ENCODE peak calls at places on chromosome 20, in four cellular contexts. P, N, R and M are unnamed samples.
A peak's percentile ranks its signal among the peaks of the same experiment; 100 is the strongest.

GRCh38 chr20:49045440-49046086 is 549 bp upstream of the CSE1L start:
- DNase-seq in R (no peak), N (peak; percentile 12), P (peak; percentile 56), M (no peak)

GRCh38 chr20:34581341-34582189 is 23.0 kb downstream of the MAP1LC3A start:
- DNase-seq in R (no peak), N (peak; percentile 49), P (peak; percentile 67), M (no peak)

GRCh38 chr20:45469336-45470261 is at the start of gene WFDC2:
- DNase-seq in N (peak; percentile 60), P (no peak), R (no peak), M (no peak)

GRCh38 chr20:5686381-5687105 is 63.7 kb upstream of the SHLD1 start:
- DNase-seq in P (no peak), R (no peak), N (no peak), M (no peak)

GRCh38 chr20:10802201-10802600 is 128.4 kb upstream of the JAG1 start:
- DNase-seq in R (no peak), P (no peak), N (no peak), M (no peak)

GRCh38 chr20:17841751-17842191 is 126.8 kb downstream of the SNX5 start:
- DNase-seq in R (no peak), N (no peak), P (no peak), M (no peak)

GRCh38 chr20:6157345-6157744 is 34.5 kb upstream of the FERMT1 start:
- DNase-seq in R (no peak), N (no peak), P (peak; percentile 16), M (no peak)

GRCh38 chr20:33821270-33821836 is 10.2 kb downstream of the CHMP4B start:
- DNase-seq in P (no peak), N (no peak), R (no peak), M (no peak)

GRCh38 chr20:931401-931800 is 15.3 kb upstream of the ANGPT4 start:
- DNase-seq in N (no peak), P (no peak), R (no peak), M (no peak)

GRCh38 chr20:48875914-48876240 is 45.6 kb upstream of the ARFGEF2 start:
- DNase-seq in P (peak; percentile 36), N (no peak), R (no peak), M (no peak)

GRCh38 chr20:31452575-31452974 is 12.1 kb downstream of the DEFB123 start:
- DNase-seq in P (no peak), N (no peak), R (no peak), M (no peak)

GRCh38 chr20:53716385-53716784 is 122.7 kb upstream of the ZNF217 start:
- DNase-seq in R (no peak), N (no peak), P (no peak), M (no peak)

GRCh38 chr20:56957737-56958553 is 308.5 kb downstream of the BMP7 start:
- DNase-seq in R (no peak), N (peak; percentile 62), P (no peak), M (no peak)

GRCh38 chr20:24969203-24970029 is 20.3 kb downstream of the CST7 start:
- DNase-seq in R (no peak), N (no peak), P (no peak), M (no peak)

GRCh38 chr20:61931476-61932198 is 134.0 kb downstream of the TAF4 start:
- DNase-seq in P (no peak), R (no peak), N (no peak), M (no peak)

GRCh38 chr20:873875-874607 is 40.5 kb downstream of the FAM110A start:
- DNase-seq in R (no peak), N (no peak), P (peak; percentile 18), M (no peak)

GRCh38 chr20:4554346-4554745 is 167.4 kb upstream of the PRND start:
- DNase-seq in N (no peak), R (no peak), P (no peak), M (no peak)

GRCh38 chr20:63835031-63835858 is 4.2 kb upstream of the ZBTB46 start:
- DNase-seq in P (peak; percentile 69), N (peak; percentile 96), R (peak; percentile 71), M (peak; percentile 49)

GRCh38 chr20:35883341-35883777 is 70.9 kb downstream of the SCAND1 start:
- DNase-seq in R (no peak), P (no peak), N (no peak), M (no peak)

GRCh38 chr20:45456632-45457031 is 12.9 kb upstream of the WFDC2 start:
- DNase-seq in N (peak; percentile 66), P (peak; percentile 51), R (no peak), M (no peak)

GRCh38 chr20:19546648-19547047 is 211.4 kb upstream of the RIN2 start:
- DNase-seq in P (no peak), N (no peak), R (no peak), M (no peak)

GRCh38 chr20:62603021-62603906 is 39.0 kb upstream of the SLCO4A1 start:
- DNase-seq in R (peak; percentile 81), P (no peak), N (no peak), M (no peak)

GRCh38 chr20:33890557-33890956 is 79.4 kb downstream of the CHMP4B start:
- DNase-seq in R (no peak), N (no peak), P (no peak), M (no peak)

GRCh38 chr20:8330785-8331699 is 199.0 kb downstream of the PLCB1 start:
- DNase-seq in N (no peak), R (peak; percentile 45), P (no peak), M (peak; percentile 80)

GRCh38 chr20:36132802-36133211 is 21.7 kb upstream of the EPB41L1 start:
- DNase-seq in R (peak; percentile 39), N (no peak), P (no peak), M (no peak)

GRCh38 chr20:967796-968742 is 34.0 kb downstream of the RSPO4 start:
- DNase-seq in N (no peak), R (no peak), P (peak; percentile 65), M (no peak)

GRCh38 chr20:63978319-63979220 is 872 bp downstream of the SAMD10 start:
- DNase-seq in P (peak; percentile 89), N (peak; percentile 90), R (no peak), M (no peak)

GRCh38 chr20:52305029-52305645 is 113.6 kb upstream of the ZFP64 start:
- DNase-seq in N (no peak), R (no peak), P (no peak), M (no peak)

GRCh38 chr20:17446171-17446570 is 85.0 kb downstream of the BFSP1 start:
- DNase-seq in P (no peak), N (no peak), R (no peak), M (no peak)

GRCh38 chr20:4095639-4096038 is 80.3 kb upstream of the RNF24 start:
- DNase-seq in R (no peak), N (no peak), P (no peak), M (no peak)

GRCh38 chr20:3307695-3308094 is 68.7 kb upstream of the SLC4A11 start:
- DNase-seq in N (no peak), R (no peak), P (no peak), M (no peak)

GRCh38 chr20:8534368-8534767 is 402.3 kb downstream of the PLCB1 start:
- DNase-seq in N (no peak), R (no peak), P (no peak), M (no peak)

GRCh38 chr20:62623488-62624324 is 18.6 kb upstream of the SLCO4A1 start:
- DNase-seq in N (peak; percentile 97), R (peak; percentile 74), P (peak; percentile 94), M (peak; percentile 73)

GRCh38 chr20:4038047-4038459 is 22.7 kb upstream of the RNF24 start:
- DNase-seq in R (no peak), P (peak; percentile 91), N (peak; percentile 71), M (no peak)

DNA sequence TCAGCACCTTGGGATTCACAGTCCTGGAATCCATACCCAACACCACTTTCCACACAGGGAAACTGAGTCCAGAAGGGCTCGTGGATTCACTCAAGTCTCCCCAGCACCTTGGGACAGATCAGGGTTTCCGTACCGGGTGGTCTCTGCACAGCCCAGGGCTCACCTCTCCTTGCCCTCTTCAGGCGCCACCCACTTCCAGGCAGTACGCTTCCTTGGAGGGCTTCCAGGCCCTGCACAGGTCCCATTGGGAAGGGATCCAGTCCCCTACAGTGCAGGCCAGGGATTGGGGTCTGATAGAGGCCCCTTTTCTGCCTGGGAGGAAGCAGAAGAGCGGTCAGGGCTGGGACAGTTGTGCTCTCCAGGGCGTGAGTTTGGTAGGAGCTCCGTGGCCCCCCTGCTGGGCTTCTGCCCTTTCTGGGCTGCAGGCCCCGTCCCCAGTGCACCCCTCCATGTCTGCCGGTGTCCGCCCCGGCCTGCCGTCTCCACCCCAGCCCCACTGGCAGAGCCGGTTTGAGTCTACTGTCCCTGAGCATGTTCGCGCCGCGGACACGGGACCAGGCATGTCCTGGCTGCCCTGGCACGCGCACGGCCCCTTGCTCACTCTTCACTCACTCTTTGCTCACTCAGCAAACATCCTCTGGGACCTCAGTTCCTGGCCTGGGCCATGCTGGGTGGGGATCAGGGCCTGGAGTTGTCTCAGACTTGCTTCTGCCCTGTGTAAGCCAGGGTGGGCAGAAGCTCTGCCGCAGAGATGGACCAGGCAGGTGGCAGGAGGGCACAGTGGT is 12.6 kb downstream of the SRC start:
- DNase-seq in P (no peak), N (no peak), R (no peak), M (no peak)
- H3K4me3 ChIP-seq in P (no peak overlapping the region), N (no peak overlapping the region), R (no peak overlapping the region), M (no peak overlapping the region)

DNA sequence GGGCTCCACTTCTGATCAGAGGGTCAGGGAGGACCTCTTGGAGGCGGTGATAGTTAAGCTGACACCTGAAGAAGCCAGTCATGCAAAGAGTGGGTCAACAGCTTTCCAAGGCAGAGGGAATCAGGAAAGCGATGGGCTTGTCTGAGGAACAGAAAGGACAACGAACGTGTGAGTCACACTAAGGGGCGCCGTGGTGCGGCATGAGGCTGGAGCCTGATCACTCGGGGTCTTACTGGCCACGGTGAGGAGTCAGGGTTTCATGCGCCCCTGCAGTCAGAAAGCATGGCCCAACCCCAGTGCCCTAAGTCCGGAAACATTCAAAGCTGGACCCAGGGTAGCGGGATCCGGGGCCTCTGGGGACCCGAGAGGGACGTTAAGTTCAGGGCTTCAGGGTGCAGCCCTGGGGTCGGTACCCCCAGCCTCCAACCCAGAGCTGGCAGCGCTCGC is 50.5 kb upstream of the SLC32A1 start:
- DNase-seq in R (no peak), P (peak; percentile 7), N (peak; percentile 41), M (no peak)
- H3K4me3 ChIP-seq in R (peak overlapping the region; percentile 64), P (peak overlapping the region; percentile 68), N (peak overlapping the region; percentile 54), M (peak overlapping the region; percentile 59)

DNA sequence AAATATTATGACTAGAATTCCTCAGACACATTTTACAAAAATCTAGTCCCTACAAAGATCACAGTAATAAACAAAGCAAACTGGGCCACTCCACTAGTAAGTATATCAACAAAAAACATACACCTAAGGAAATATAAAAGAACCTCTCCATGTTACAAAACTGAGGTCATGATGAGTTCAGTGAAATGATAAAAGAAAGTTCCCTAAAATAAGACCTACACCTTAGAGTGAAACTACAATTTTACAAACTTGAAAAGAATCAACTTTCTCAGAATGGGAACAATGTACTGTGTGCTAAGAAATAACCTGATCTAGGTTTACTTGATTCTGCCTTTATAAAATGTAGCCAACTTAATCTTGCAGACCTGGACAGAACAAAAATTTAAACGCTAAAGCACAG is 2.0 kb downstream of the RALGAPA2 start:
- DNase-seq in R (no peak), N (no peak), P (no peak), M (no peak)
- H3K4me3 ChIP-seq in R (no peak overlapping the region), N (no peak overlapping the region), P (peak overlapping the region; percentile 93), M (peak overlapping the region; percentile 84)

DNA sequence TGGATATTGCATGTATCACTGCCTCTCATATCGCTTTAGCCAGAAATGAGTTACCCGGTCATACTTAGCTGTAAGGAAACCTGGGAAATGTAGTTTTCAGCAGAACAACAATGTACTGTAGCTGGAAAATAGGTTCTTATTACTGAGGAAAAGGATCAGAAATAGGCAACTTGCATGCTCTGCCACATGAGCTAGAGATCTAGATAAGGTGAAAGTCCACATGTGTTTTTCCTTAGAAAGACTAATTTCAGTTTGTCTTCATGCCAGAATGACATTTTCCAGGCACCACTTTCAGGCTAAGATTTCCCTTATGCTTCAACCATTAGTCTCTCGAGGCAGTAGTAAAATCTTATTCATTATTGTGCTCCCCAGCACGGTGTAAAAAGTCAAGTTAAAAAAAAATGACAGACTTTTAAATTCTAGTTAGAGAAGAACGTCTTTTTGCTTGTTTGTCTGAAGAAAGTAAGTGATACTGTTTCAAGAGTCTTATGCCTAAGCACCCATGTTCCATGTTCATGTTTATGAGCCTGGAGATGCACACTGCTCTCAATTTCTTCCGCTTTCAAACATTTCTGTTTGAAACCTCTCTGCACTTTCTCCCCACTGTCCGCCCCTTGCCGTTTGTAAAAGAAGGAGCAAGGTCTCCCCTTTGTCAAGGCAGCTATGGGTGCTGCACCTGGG is 67.6 kb downstream of the ZNF831 start:
- DNase-seq in R (no peak), P (no peak), N (no peak), M (no peak)
- H3K4me3 ChIP-seq in R (no peak overlapping the region), P (no peak overlapping the region), N (no peak overlapping the region), M (no peak overlapping the region)